ENCODE peak calls at places on chromosomes 7 and 10, in five cellular contexts. V is HCEC 1CT, T is NCI-H748 treated with DMSO at 0.1 percent for 48 hours, F is Ammon's horn, C is SW 1271. Z is an unnamed sample.

GRCh38 chr10:74825371-74826141 is 844 bp upstream of the KAT6B start:
- DNase-seq in V (peak; percentile 24), T (peak; percentile 14), F (peak; percentile 63), C (no peak), Z (no peak)

GRCh38 chr10:38094923-38095574 is 912 bp downstream of the ZNF37A start:
- DNase-seq in V (no peak), T (no peak), F (no peak), C (no peak), Z (no peak)

GRCh38 chr10:31368724-31369123 is 49.7 kb downstream of the ZEB1 start:
- DNase-seq in V (no peak), T (no peak), F (no peak), C (no peak), Z (no peak)

GRCh38 chr10:43942096-43942885 is 293.6 kb upstream of the ZNF32 start:
- DNase-seq in V (no peak), T (no peak), F (no peak), C (no peak), Z (peak; percentile 51)

GRCh38 chr7:137142376-137142775 is 201.2 kb downstream of the PTN start:
- DNase-seq in V (peak; percentile 77), T (no peak), F (no peak), C (peak; percentile 6), Z (no peak)

GRCh38 chr10:5611899-5612680 is 54.3 kb downstream of the ASB13 start:
- DNase-seq in V (no peak), T (no peak), F (no peak), C (no peak), Z (no peak)

GRCh38 chr7:55276896-55277295 is 88.2 kb upstream of the LANCL2 start:
- DNase-seq in V (no peak), T (no peak), F (no peak), C (no peak), Z (no peak)

GRCh38 chr7:69845721-69846495 is 247.6 kb downstream of the AUTS2 start:
- DNase-seq in V (no peak), T (peak; percentile 86), F (no peak), C (no peak), Z (no peak)

GRCh38 chr10:114408112-114408967 is 4.0 kb upstream of the AFAP1L2 start:
- DNase-seq in V (no peak), T (no peak), F (no peak), C (no peak), Z (no peak)

GRCh38 chr7:7972128-7972527 is 3.5 kb downstream of the GLCCI1 start:
- DNase-seq in V (no peak), T (no peak), F (peak; percentile 39), C (no peak), Z (peak; percentile 81)

GRCh38 chr10:20858292-20859124 is 38.6 kb downstream of the NEBL start:
- DNase-seq in V (peak; percentile 22), T (peak; percentile 38), F (peak; percentile 13), C (peak; percentile 48), Z (peak; percentile 76)

GRCh38 chr7:40802497-40802896 is 667.7 kb downstream of the SUGCT start:
- DNase-seq in V (no peak), T (no peak), F (no peak), C (no peak), Z (no peak)

Z was measured in G401.